ENCODE peak calls at places on chromosomes 4 and X, in five cellular contexts. W is NCI-H1930, Y is midbrain, V is spleen, I is GM12865. M is an unnamed sample.

GRCh38 chr4:54908744-54909143 is 216.7 kb downstream of the KDR start:
- DNase-seq in W (no peak), Y (no peak), V (no peak), I (peak; percentile 12), M (no peak)

GRCh38 chr4:106659386-106659785 is 290.8 kb upstream of the GIMD1 start:
- DNase-seq in W (no peak), Y (no peak), V (no peak), I (no peak), M (no peak)

GRCh38 chrX:69236641-69237040 is 71.4 kb upstream of the PJA1 start:
- DNase-seq in W (no peak), Y (no peak), V (no peak), I (no peak), M (peak; percentile 44)

GRCh38 chrX:131827935-131828334 is 195.2 kb upstream of the STK26 start:
- DNase-seq in W (no peak), Y (peak; percentile 13), V (no peak), I (peak; percentile 58), M (no peak)

GRCh38 chrX:12304261-12304660 is 166.0 kb downstream of the FRMPD4 start:
- DNase-seq in W (no peak), Y (no peak), V (no peak), I (no peak), M (no peak)

GRCh38 chr4:101198741-101199339 is 148.5 kb downstream of the PPP3CA start:
- DNase-seq in W (peak; percentile 63), Y (no peak), V (no peak), I (no peak), M (no peak)

GRCh38 chrX:12526296-12526695 is 264.9 kb upstream of the PRPS2 start:
- DNase-seq in W (no peak), Y (no peak), V (no peak), I (no peak), M (no peak)

GRCh38 chr4:175127314-175127713 is 209.2 kb downstream of the ADAM29 start:
- DNase-seq in W (no peak), Y (no peak), V (no peak), I (no peak), M (no peak)

GRCh38 chr4:61841710-61842109 is 641.6 kb downstream of the ADGRL3 start:
- DNase-seq in W (no peak), Y (no peak), V (no peak), I (no peak), M (no peak)

GRCh38 chrX:47171996-47172395 is 21.6 kb upstream of the UBA1 start:
- DNase-seq in W (no peak), Y (no peak), V (peak; percentile 3), I (no peak), M (no peak)

GRCh38 chr4:16597829-16598228 is 300.6 kb downstream of the LDB2 start:
- DNase-seq in W (no peak), Y (no peak), V (no peak), I (no peak), M (no peak)

GRCh38 chr4:83108101-83108861 is 6.2 kb downstream of the PLAC8 start:
- DNase-seq in W (no peak), Y (no peak), V (no peak), I (peak; percentile 28), M (no peak)

GRCh38 chr4:112422644-112423043 is 93.3 kb downstream of the NEUROG2 start:
- DNase-seq in W (no peak), Y (no peak), V (no peak), I (no peak), M (no peak)

GRCh38 chr4:36343501-36343900 is 62.1 kb downstream of the DTHD1 start:
- DNase-seq in W (no peak), Y (no peak), V (no peak), I (no peak), M (no peak)

GRCh38 chrX:85379174-85379907 is at the start of gene POF1B:
- DNase-seq in W (no peak), Y (no peak), V (no peak), I (peak; percentile 41), M (no peak)

GRCh38 chr4:151850751-151851150 is 89.9 kb upstream of the GATB start:
- DNase-seq in W (no peak), Y (no peak), V (no peak), I (no peak), M (peak; percentile 75)

GRCh38 chr4:178241601-178242118 is 799.4 kb upstream of the AGA start:
- DNase-seq in W (no peak), Y (no peak), V (no peak), I (no peak), M (no peak)

GRCh38 chr4:154781983-154782293 is 866 bp downstream of the RBM46 start:
- DNase-seq in W (no peak), Y (no peak), V (no peak), I (no peak), M (no peak)

GRCh38 chr4:86957214-86957613 is 22.4 kb downstream of the AFF1 start:
- DNase-seq in W (no peak), Y (no peak), V (no peak), I (peak; percentile 67), M (peak; percentile 68)

GRCh38 chrX:69319376-69319775 is 154.1 kb upstream of the PJA1 start:
- DNase-seq in W (no peak), Y (no peak), V (no peak), I (no peak), M (no peak)

GRCh38 chrX:152601848-152602616 is 35.7 kb upstream of the GABRQ start:
- DNase-seq in W (no peak), Y (no peak), V (no peak), I (peak; percentile 13), M (no peak)

GRCh38 chrX:68261060-68261672 is 172.1 kb downstream of the OPHN1 start:
- DNase-seq in W (no peak), Y (peak; percentile 4), V (no peak), I (no peak), M (peak; percentile 25)

GRCh38 chr4:60155088-60155487 is 1045.0 kb upstream of the ADGRL3 start:
- DNase-seq in W (no peak), Y (no peak), V (no peak), I (no peak), M (no peak)

GRCh38 chrX:129006491-129006890 is 516.8 kb downstream of the SMARCA1 start:
- DNase-seq in W (no peak), Y (no peak), V (no peak), I (no peak), M (no peak)

GRCh38 chr4:168615294-168615693 is 118.4 kb downstream of the PALLD start:
- DNase-seq in W (no peak), Y (no peak), V (no peak), I (no peak), M (peak; percentile 7)

M was measured in NCI-H226.